ENCODE peak calls at places on chromosomes 12 and 14, in seven cellular contexts. L is Calu3; X is amniotic stem cell; Q is naive thymus-derived CD4-positive, alpha-beta T cell; G is heart left ventricle; J is NCI-H2029 treated with DMSO at 0.1 percent for 48 hours; P is effector memory CD4-positive, alpha-beta T cell. N is an unnamed sample.

GRCh38 chr12:50224026-50224692 is 57.0 kb upstream of the CERS5 start:
- DNase-seq in L (peak; percentile 62), X (no peak), Q (no peak), G (no peak), J (peak; percentile 97), P (peak; percentile 16), N (no peak)

GRCh38 chr12:2796187-2796663 is 1.5 kb downstream of the FKBP4 start:
- DNase-seq in L (no peak), X (no peak), Q (no peak), G (no peak), J (no peak), P (no peak), N (no peak)

GRCh38 chr12:67034110-67034879 is 234.9 kb upstream of the CAND1 start:
- DNase-seq in L (peak; percentile 74), X (no peak), Q (no peak), G (no peak), J (peak; percentile 43), P (no peak), N (no peak)

GRCh38 chr12:113903381-113903863 is 62.7 kb downstream of the RBM19 start:
- DNase-seq in L (no peak), X (no peak), Q (no peak), G (no peak), J (no peak), P (no peak), N (no peak)

GRCh38 chr14:54502602-54503001 is 7.1 kb upstream of the CGRRF1 start:
- DNase-seq in L (no peak), X (no peak), Q (no peak), G (no peak), J (no peak), P (no peak), N (no peak)

GRCh38 chr14:78758333-78758732 is 588.2 kb downstream of the NRXN3 start:
- DNase-seq in L (peak; percentile 35), X (no peak), Q (no peak), G (no peak), J (no peak), P (no peak), N (no peak)

GRCh38 chr12:79547735-79548347 is 142.9 kb downstream of the PAWR start:
- DNase-seq in L (peak; percentile 71), X (peak; percentile 43), Q (no peak), G (no peak), J (peak; percentile 63), P (no peak), N (peak; percentile 45)

GRCh38 chr14:88798161-88798560 is 5.4 kb upstream of the EML5 start:
- DNase-seq in L (no peak), X (no peak), Q (no peak), G (no peak), J (no peak), P (no peak), N (no peak)

GRCh38 chr12:19778111-19778688 is 338.9 kb downstream of the AEBP2 start:
- DNase-seq in L (no peak), X (no peak), Q (no peak), G (no peak), J (no peak), P (no peak), N (no peak)

GRCh38 chr12:18224745-18225144 is 36.6 kb upstream of the PIK3C2G start:
- DNase-seq in L (no peak), X (peak; percentile 16), Q (no peak), G (no peak), J (no peak), P (no peak), N (no peak)